ENCODE peak calls at places on chromosomes 11 and 22, in six cellular contexts. R is fibroblast of lung, X is SJCRH30, E is GM13977, G is fibroblast of pulmonary artery, U is anterior cingulate cortex. L is an unnamed sample.

GRCh38 chr11:83408946-83409345 is 122.8 kb upstream of the CCDC90B start:
- DNase-seq in U (no peak), X (no peak), E (no peak), G (no peak), R (no peak), L (no peak)

GRCh38 chr22:34001701-34002466 is 81.6 kb upstream of the LARGE1 start:
- DNase-seq in R (no peak), U (no peak), E (no peak), G (no peak), X (no peak), L (no peak)

GRCh38 chr11:9269492-9270030 is 4.4 kb upstream of the DENND5A start:
- DNase-seq in R (no peak), U (no peak), G (peak), X (no peak), E (no peak), L (no peak)

GRCh38 chr11:16669799-16670415 is 68.5 kb upstream of the C11orf58 start:
- DNase-seq in U (no peak), E (no peak), X (peak), G (peak), R (peak), L (no peak)

GRCh38 chr11:85855341-85855656 is at the start of gene CCDC83:
- DNase-seq in U (no peak), G (no peak), E (no peak), R (no peak), X (no peak), L (no peak)

GRCh38 chr11:121721961-121722360 is 269.2 kb upstream of the SORL1-AS1 start:
- DNase-seq in E (no peak), X (no peak), U (peak), R (no peak), G (no peak), L (no peak)

GRCh38 chr11:72676874-72677341 is 2.7 kb upstream of the PDE2A start:
- DNase-seq in E (peak), U (peak), G (peak), X (peak), R (peak), L (no peak)

GRCh38 chr11:12092714-12093113 is 17.7 kb upstream of the MICAL2 start:
- DNase-seq in R (no peak), E (no peak), X (no peak), U (no peak), G (no peak), L (no peak)

GRCh38 chr11:45892856-45893255 is 7.4 kb downstream of the MAPK8IP1 start:
- DNase-seq in X (no peak), R (no peak), E (no peak), U (no peak), G (no peak), L (no peak)

GRCh38 chr11:27411330-27411729 is 48.3 kb upstream of the CCDC34 start:
- DNase-seq in E (no peak), X (no peak), G (no peak), U (no peak), R (no peak), L (no peak)

GRCh38 chr11:110716361-110716760 is 4.1 kb upstream of the ARHGAP20 start:
- DNase-seq in R (peak), U (no peak), X (no peak), G (peak), E (no peak), L (no peak)

GRCh38 chr11:101584651-101585050 is 844 bp upstream of the TRPC6 start:
- DNase-seq in X (no peak), G (no peak), R (no peak), E (no peak), U (no peak), L (peak)